ENCODE peak calls at places on chromosomes 12 and 14, in eight cellular contexts. One of them, this sample, is unnamed.
A peak's percentile ranks its signal among the peaks of the same experiment; 100 is the strongest.

GRCh38 chr14:56195727-56196126 is 77.5 kb downstream of the PELI2 start:
- DNase-seq in keratinocyte: no peak
- DNase-seq in neuronal stem cell: no peak
- DNase-seq in heart right ventricle: peak; percentile 26
- DNase-seq in choroid plexus epithelial cell: peak; percentile 61
- DNase-seq in neural progenitor cell: no peak
- DNase-seq in cardiac muscle cell: no peak
- DNase-seq in WERI-Rb-1: peak; percentile 23
- DNase-seq in this sample: peak; percentile 64

GRCh38 chr12:19440019-19440858 is 947 bp downstream of the AEBP2 start:
- DNase-seq in keratinocyte: no peak
- DNase-seq in neuronal stem cell: peak; percentile 44
- DNase-seq in heart right ventricle: peak; percentile 55
- DNase-seq in choroid plexus epithelial cell: peak; percentile 52
- DNase-seq in neural progenitor cell: peak; percentile 81
- DNase-seq in cardiac muscle cell: peak; percentile 66
- DNase-seq in WERI-Rb-1: peak; percentile 47
- DNase-seq in this sample: peak; percentile 74

GRCh38 chr14:103206023-103206481 is 82.8 kb downstream of the TNFAIP2 start:
- DNase-seq in keratinocyte: no peak
- DNase-seq in neuronal stem cell: no peak
- DNase-seq in heart right ventricle: no peak
- DNase-seq in choroid plexus epithelial cell: no peak
- DNase-seq in neural progenitor cell: no peak
- DNase-seq in cardiac muscle cell: no peak
- DNase-seq in WERI-Rb-1: no peak
- DNase-seq in this sample: no peak

GRCh38 chr14:95533391-95533821 is 1.4 kb upstream of the GLRX5 start:
- DNase-seq in keratinocyte: no peak
- DNase-seq in neuronal stem cell: no peak
- DNase-seq in heart right ventricle: no peak
- DNase-seq in choroid plexus epithelial cell: peak; percentile 67
- DNase-seq in neural progenitor cell: peak; percentile 27
- DNase-seq in cardiac muscle cell: no peak
- DNase-seq in WERI-Rb-1: peak; percentile 26
- DNase-seq in this sample: no peak

GRCh38 chr12:13203028-13203922 is 6.7 kb downstream of the EMP1 start:
- DNase-seq in keratinocyte: no peak
- DNase-seq in neuronal stem cell: no peak
- DNase-seq in heart right ventricle: peak; percentile 55
- DNase-seq in choroid plexus epithelial cell: peak; percentile 31
- DNase-seq in neural progenitor cell: peak; percentile 70
- DNase-seq in cardiac muscle cell: peak; percentile 35
- DNase-seq in WERI-Rb-1: peak; percentile 73
- DNase-seq in this sample: peak; percentile 53

GRCh38 chr12:76503957-76504356 is 55.6 kb downstream of the OSBPL8 start:
- DNase-seq in keratinocyte: no peak
- DNase-seq in neuronal stem cell: no peak
- DNase-seq in heart right ventricle: no peak
- DNase-seq in choroid plexus epithelial cell: no peak
- DNase-seq in neural progenitor cell: no peak
- DNase-seq in cardiac muscle cell: no peak
- DNase-seq in WERI-Rb-1: no peak
- DNase-seq in this sample: no peak

GRCh38 chr12:57148469-57149308 is 1.3 kb upstream of the LRP1-AS start:
- DNase-seq in keratinocyte: no peak
- DNase-seq in neuronal stem cell: no peak
- DNase-seq in heart right ventricle: peak; percentile 57
- DNase-seq in choroid plexus epithelial cell: peak; percentile 73
- DNase-seq in neural progenitor cell: no peak
- DNase-seq in cardiac muscle cell: no peak
- DNase-seq in WERI-Rb-1: no peak
- DNase-seq in this sample: peak; percentile 82

GRCh38 chr12:89064151-89064550 is 288.1 kb downstream of the DUSP6 start:
- DNase-seq in keratinocyte: no peak
- DNase-seq in neuronal stem cell: no peak
- DNase-seq in heart right ventricle: no peak
- DNase-seq in choroid plexus epithelial cell: no peak
- DNase-seq in neural progenitor cell: no peak
- DNase-seq in cardiac muscle cell: no peak
- DNase-seq in WERI-Rb-1: no peak
- DNase-seq in this sample: no peak

GRCh38 chr14:77565289-77566081 is 51.0 kb downstream of the SPTLC2 start:
- DNase-seq in keratinocyte: no peak
- DNase-seq in neuronal stem cell: no peak
- DNase-seq in heart right ventricle: no peak
- DNase-seq in choroid plexus epithelial cell: peak; percentile 60
- DNase-seq in neural progenitor cell: no peak
- DNase-seq in cardiac muscle cell: no peak
- DNase-seq in WERI-Rb-1: no peak
- DNase-seq in this sample: no peak

GRCh38 chr12:109089683-109090082 is 3.6 kb downstream of the ALKBH2 start:
- DNase-seq in keratinocyte: no peak
- DNase-seq in neuronal stem cell: no peak
- DNase-seq in heart right ventricle: no peak
- DNase-seq in choroid plexus epithelial cell: no peak
- DNase-seq in neural progenitor cell: no peak
- DNase-seq in cardiac muscle cell: no peak
- DNase-seq in WERI-Rb-1: no peak
- DNase-seq in this sample: no peak

GRCh38 chr12:48764521-48764920 is 24.4 kb downstream of the ADCY6 start:
- DNase-seq in keratinocyte: no peak
- DNase-seq in neuronal stem cell: no peak
- DNase-seq in heart right ventricle: no peak
- DNase-seq in choroid plexus epithelial cell: no peak
- DNase-seq in neural progenitor cell: no peak
- DNase-seq in cardiac muscle cell: no peak
- DNase-seq in WERI-Rb-1: no peak
- DNase-seq in this sample: peak; percentile 74

GRCh38 chr14:99230271-99231141 is 41.5 kb downstream of the BCL11B start:
- DNase-seq in keratinocyte: no peak
- DNase-seq in neuronal stem cell: no peak
- DNase-seq in heart right ventricle: no peak
- DNase-seq in choroid plexus epithelial cell: no peak
- DNase-seq in neural progenitor cell: peak; percentile 64
- DNase-seq in cardiac muscle cell: no peak
- DNase-seq in WERI-Rb-1: no peak
- DNase-seq in this sample: no peak

GRCh38 chr12:47972895-47973294 is 9.5 kb downstream of the TMEM106C start:
- DNase-seq in keratinocyte: no peak
- DNase-seq in neuronal stem cell: no peak
- DNase-seq in heart right ventricle: no peak
- DNase-seq in choroid plexus epithelial cell: no peak
- DNase-seq in neural progenitor cell: no peak
- DNase-seq in cardiac muscle cell: no peak
- DNase-seq in WERI-Rb-1: no peak
- DNase-seq in this sample: peak; percentile 9

GRCh38 chr12:121579190-121579791 is 1.5 kb downstream of the KDM2B start:
- DNase-seq in keratinocyte: no peak
- DNase-seq in neuronal stem cell: peak; percentile 26
- DNase-seq in heart right ventricle: no peak
- DNase-seq in choroid plexus epithelial cell: no peak
- DNase-seq in neural progenitor cell: peak; percentile 65
- DNase-seq in cardiac muscle cell: peak; percentile 55
- DNase-seq in WERI-Rb-1: peak; percentile 35
- DNase-seq in this sample: peak; percentile 81

GRCh38 chr12:97404549-97404948 is 58.1 kb upstream of the RMST start:
- DNase-seq in keratinocyte: no peak
- DNase-seq in neuronal stem cell: peak; percentile 38
- DNase-seq in heart right ventricle: peak; percentile 11
- DNase-seq in choroid plexus epithelial cell: peak; percentile 20
- DNase-seq in neural progenitor cell: peak; percentile 78
- DNase-seq in cardiac muscle cell: peak; percentile 66
- DNase-seq in WERI-Rb-1: peak; percentile 56
- DNase-seq in this sample: peak; percentile 11

GRCh38 chr14:89720076-89720687 is 234.3 kb downstream of the EFCAB11 start:
- DNase-seq in keratinocyte: no peak
- DNase-seq in neuronal stem cell: no peak
- DNase-seq in heart right ventricle: no peak
- DNase-seq in choroid plexus epithelial cell: no peak
- DNase-seq in neural progenitor cell: no peak
- DNase-seq in cardiac muscle cell: no peak
- DNase-seq in WERI-Rb-1: no peak
- DNase-seq in this sample: no peak

GRCh38 chr14:89721330-89721729 is 233.2 kb downstream of the EFCAB11 start:
- DNase-seq in keratinocyte: no peak
- DNase-seq in neuronal stem cell: no peak
- DNase-seq in heart right ventricle: no peak
- DNase-seq in choroid plexus epithelial cell: no peak
- DNase-seq in neural progenitor cell: no peak
- DNase-seq in cardiac muscle cell: no peak
- DNase-seq in WERI-Rb-1: no peak
- DNase-seq in this sample: no peak

GRCh38 chr14:89720741-89721315 is 233.7 kb downstream of the EFCAB11 start:
- DNase-seq in keratinocyte: no peak
- DNase-seq in neuronal stem cell: no peak
- DNase-seq in heart right ventricle: peak; percentile 20
- DNase-seq in choroid plexus epithelial cell: no peak
- DNase-seq in neural progenitor cell: no peak
- DNase-seq in cardiac muscle cell: no peak
- DNase-seq in WERI-Rb-1: no peak
- DNase-seq in this sample: peak; percentile 40

GRCh38 chr14:89721991-89722390 is 232.5 kb downstream of the EFCAB11 start:
- DNase-seq in keratinocyte: no peak
- DNase-seq in neuronal stem cell: no peak
- DNase-seq in heart right ventricle: no peak
- DNase-seq in choroid plexus epithelial cell: no peak
- DNase-seq in neural progenitor cell: no peak
- DNase-seq in cardiac muscle cell: no peak
- DNase-seq in WERI-Rb-1: no peak
- DNase-seq in this sample: peak; percentile 49

GRCh38 chr14:89719371-89720075 is 235.0 kb downstream of the EFCAB11 start:
- DNase-seq in keratinocyte: no peak
- DNase-seq in neuronal stem cell: no peak
- DNase-seq in heart right ventricle: no peak
- DNase-seq in choroid plexus epithelial cell: no peak
- DNase-seq in neural progenitor cell: no peak
- DNase-seq in cardiac muscle cell: no peak
- DNase-seq in WERI-Rb-1: no peak
- DNase-seq in this sample: no peak
- H3K4me3 ChIP-seq in keratinocyte: no peak overlapping the region
- H3K4me3 ChIP-seq in neuronal stem cell: no peak overlapping the region
- H3K4me3 ChIP-seq in heart right ventricle: no peak overlapping the region
- H3K4me3 ChIP-seq in choroid plexus epithelial cell: no peak overlapping the region
- H3K4me3 ChIP-seq in neural progenitor cell: no peak overlapping the region
- H3K4me3 ChIP-seq in cardiac muscle cell: no peak overlapping the region
- H3K4me3 ChIP-seq in WERI-Rb-1: no peak overlapping the region
- H3K4me3 ChIP-seq in this sample: no peak overlapping the region

DNA sequence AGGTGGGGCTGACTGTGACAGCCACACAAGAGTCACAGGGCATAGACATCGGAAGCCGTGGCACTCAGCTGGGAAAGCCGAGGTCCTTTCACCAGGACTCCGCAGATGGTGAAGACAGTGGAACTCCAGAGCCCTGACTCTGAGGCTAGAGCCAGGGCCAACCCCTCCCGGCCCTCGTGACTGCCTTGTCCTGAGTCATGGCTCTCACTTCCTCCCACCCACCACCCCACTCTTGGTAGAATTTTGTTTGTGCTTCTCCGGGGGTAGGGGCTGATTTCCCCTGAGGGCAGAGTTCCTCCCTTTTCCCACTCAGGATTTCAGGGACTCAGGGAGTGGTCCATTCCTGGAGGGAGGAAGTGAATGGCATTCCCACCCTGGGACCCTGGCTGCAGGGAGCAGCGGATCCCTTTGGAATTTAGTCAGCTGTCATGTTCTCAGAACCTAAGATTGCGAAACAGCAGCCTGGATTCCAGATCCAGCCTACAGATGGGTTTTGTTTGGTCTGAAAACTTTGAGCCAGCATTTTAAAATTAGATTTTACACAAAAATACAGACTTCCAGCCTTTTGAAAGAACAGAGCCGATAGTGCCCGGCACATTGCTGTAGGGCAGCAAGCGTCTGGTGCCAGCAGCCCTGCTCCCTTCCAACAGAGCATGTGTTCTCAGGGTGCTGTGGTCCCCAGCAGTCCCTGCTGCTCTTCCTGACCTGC is 50.7 kb downstream of the TPCN1 start:
- DNase-seq in keratinocyte: no peak
- DNase-seq in neuronal stem cell: no peak
- DNase-seq in heart right ventricle: peak; percentile 85
- DNase-seq in choroid plexus epithelial cell: peak; percentile 84
- DNase-seq in neural progenitor cell: no peak
- DNase-seq in cardiac muscle cell: no peak
- DNase-seq in WERI-Rb-1: no peak
- DNase-seq in this sample: peak; percentile 55
- H3K4me3 ChIP-seq in keratinocyte: no peak overlapping the region
- H3K4me3 ChIP-seq in neuronal stem cell: no peak overlapping the region
- H3K4me3 ChIP-seq in heart right ventricle: no peak overlapping the region
- H3K4me3 ChIP-seq in choroid plexus epithelial cell: no peak overlapping the region
- H3K4me3 ChIP-seq in neural progenitor cell: no peak overlapping the region
- H3K4me3 ChIP-seq in cardiac muscle cell: no peak overlapping the region
- H3K4me3 ChIP-seq in WERI-Rb-1: no peak overlapping the region
- H3K4me3 ChIP-seq in this sample: no peak overlapping the region

DNA sequence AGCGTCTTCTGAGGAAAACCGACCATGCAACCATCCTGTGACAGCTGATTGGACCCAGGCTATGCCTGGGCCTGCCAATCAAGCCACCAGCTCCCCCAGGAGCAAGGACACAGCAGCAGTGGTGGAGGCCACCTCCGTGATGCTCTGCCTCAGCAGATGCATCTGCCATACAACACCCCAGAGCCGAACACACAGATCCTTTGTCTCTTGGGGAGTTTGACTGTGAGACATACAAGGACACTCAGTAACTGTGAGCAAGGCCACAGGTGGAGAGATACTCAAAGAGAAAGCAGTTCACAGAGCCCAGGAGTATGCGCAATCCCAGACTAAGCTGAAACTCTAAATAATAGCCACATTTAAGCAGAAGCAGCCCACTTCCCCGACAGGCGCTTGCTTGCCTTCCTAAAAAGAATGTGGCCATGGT is 10.0 kb upstream of the CNIH1 start:
- DNase-seq in keratinocyte: no peak
- DNase-seq in neuronal stem cell: no peak
- DNase-seq in heart right ventricle: no peak
- DNase-seq in choroid plexus epithelial cell: no peak
- DNase-seq in neural progenitor cell: no peak
- DNase-seq in cardiac muscle cell: no peak
- DNase-seq in WERI-Rb-1: no peak
- DNase-seq in this sample: no peak
- H3K4me3 ChIP-seq in keratinocyte: no peak overlapping the region
- H3K4me3 ChIP-seq in neuronal stem cell: no peak overlapping the region
- H3K4me3 ChIP-seq in heart right ventricle: no peak overlapping the region
- H3K4me3 ChIP-seq in choroid plexus epithelial cell: no peak overlapping the region
- H3K4me3 ChIP-seq in neural progenitor cell: no peak overlapping the region
- H3K4me3 ChIP-seq in cardiac muscle cell: no peak overlapping the region
- H3K4me3 ChIP-seq in WERI-Rb-1: no peak overlapping the region
- H3K4me3 ChIP-seq in this sample: no peak overlapping the region

DNA sequence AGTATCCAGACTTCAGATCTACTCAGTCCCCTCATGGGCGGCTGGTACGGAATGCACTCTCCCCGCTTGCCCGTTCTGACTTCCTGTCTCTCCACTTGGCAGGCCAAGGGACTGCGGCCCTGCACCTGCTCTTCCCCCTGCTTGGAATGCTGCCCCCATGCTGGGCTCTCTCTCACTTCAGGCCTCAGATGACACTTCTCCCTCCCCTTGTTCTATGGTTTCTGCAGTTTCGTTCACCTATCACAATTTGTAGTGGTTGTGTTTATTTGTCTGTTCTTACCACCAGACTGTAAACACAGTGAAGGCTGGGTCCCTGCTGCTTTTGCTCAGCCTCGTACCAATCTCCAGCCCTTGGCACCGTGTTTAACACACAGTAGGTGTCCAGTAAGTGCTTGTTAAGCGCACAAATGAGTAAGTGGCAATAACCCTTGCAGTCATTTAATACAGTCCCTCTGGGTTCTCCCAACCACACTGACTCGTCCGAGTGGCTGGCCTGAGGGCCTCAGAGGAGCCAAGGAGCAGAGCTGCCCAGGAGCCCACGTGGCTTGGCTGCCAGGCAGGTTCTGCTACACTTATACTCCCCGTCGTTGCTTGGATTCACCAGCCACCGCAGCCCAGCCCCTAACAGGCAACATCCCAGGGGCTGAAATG is 11.8 kb downstream of the SLC6A12 start:
- DNase-seq in keratinocyte: no peak
- DNase-seq in neuronal stem cell: no peak
- DNase-seq in heart right ventricle: no peak
- DNase-seq in choroid plexus epithelial cell: no peak
- DNase-seq in neural progenitor cell: peak; percentile 55
- DNase-seq in cardiac muscle cell: no peak
- DNase-seq in WERI-Rb-1: no peak
- DNase-seq in this sample: no peak
- H3K4me3 ChIP-seq in keratinocyte: no peak overlapping the region
- H3K4me3 ChIP-seq in neuronal stem cell: no peak overlapping the region
- H3K4me3 ChIP-seq in heart right ventricle: no peak overlapping the region
- H3K4me3 ChIP-seq in choroid plexus epithelial cell: no peak overlapping the region
- H3K4me3 ChIP-seq in neural progenitor cell: no peak overlapping the region
- H3K4me3 ChIP-seq in cardiac muscle cell: no peak overlapping the region
- H3K4me3 ChIP-seq in WERI-Rb-1: no peak overlapping the region
- H3K4me3 ChIP-seq in this sample: no peak overlapping the region